ENCODE peak calls at places on chromosomes 13 and 19, in six cellular contexts. B is ovary, R is thyroid gland, V is gastrocnemius medialis, A is body of pancreas, F is transverse colon. O is an unnamed sample. For H3K9me3, the result is how much of the 10 kb centered on the place peaks cover.

GRCh38 chr13:113413898-113414282 is 39.4 kb downstream of the ADPRHL1 start:
- DNase-seq in R (no peak), F (peak), B (no peak), A (no peak), V (peak), O (no peak)

GRCh38 chr13:102344410-102344809 is 57.4 kb downstream of the FGF14 start:
- DNase-seq in A (no peak), V (no peak), R (no peak), F (no peak), B (no peak), O (no peak)

GRCh38 chr19:48833977-48834376 is 2.3 kb downstream of the HSD17B14 start:
- DNase-seq in R (no peak), F (no peak), V (no peak), B (no peak), A (no peak), O (no peak)

GRCh38 chr13:111853766-111854165 is 213.2 kb upstream of the SOX1 start:
- DNase-seq in A (no peak), R (peak), F (no peak), B (no peak), V (no peak), O (no peak)

GRCh38 chr19:10773969-10774368 is 56.1 kb downstream of the DNM2 start:
- DNase-seq in A (no peak), V (no peak), F (no peak), R (no peak), B (no peak), O (no peak)

GRCh38 chr13:32426191-32426980 is 1.5 kb downstream of the N4BP2L1 start:
- DNase-seq in F (peak), R (no peak), B (no peak), A (no peak), V (no peak), O (no peak)

GRCh38 chr13:34863360-34864135 is 78.5 kb upstream of the NBEA start:
- DNase-seq in B (no peak), V (no peak), A (no peak), R (no peak), F (no peak), O (no peak)

GRCh38 chr19:43313711-43314495 is 39.6 kb upstream of the CD177 start:
- DNase-seq in B (no peak), F (no peak), A (no peak), R (no peak), V (no peak), O (no peak)

GRCh38 chr19:17931532-17932191 is 1.2 kb upstream of the CCDC124 start:
- DNase-seq in A (no peak), B (no peak), F (no peak), V (no peak), R (peak), O (no peak)

GRCh38 chr13:30898070-30898469 is 8.0 kb upstream of the MEDAG start:
- DNase-seq in A (no peak), B (no peak), F (no peak), R (no peak), V (no peak), O (no peak)

GRCh38 chr19:29851769-29852521 is 40.2 kb downstream of the CCNE1 start:
- DNase-seq in R (no peak), V (no peak), F (no peak), B (no peak), A (no peak), O (no peak)

GRCh38 chr13:113451951-113452421 is 1.3 kb downstream of the ADPRHL1 start:
- DNase-seq in A (no peak), B (no peak), R (no peak), V (peak), F (no peak), O (no peak)

GRCh38 chr13:31090921-31091624 is 70.6 kb downstream of the HSPH1 start:
- DNase-seq in A (peak), R (peak), F (no peak), V (no peak), B (no peak), O (peak)

GRCh38 chr13:32045963-32046785 is 14.6 kb downstream of the FRY start:
- DNase-seq in B (no peak), R (peak), A (no peak), F (no peak), V (no peak), O (no peak)

GRCh38 chr19:30162718-30163117 is 209.5 kb upstream of the ZNF536 start:
- DNase-seq in V (no peak), B (no peak), A (no peak), F (no peak), R (no peak), O (peak)

GRCh38 chr13:89383891-89384290 is 1712.7 kb downstream of the SLITRK5 start:
- DNase-seq in V (no peak), A (no peak), R (no peak), F (no peak), B (no peak), O (no peak)

GRCh38 chr19:6047741-6048231 is 62.5 kb downstream of the RFX2 start:
- DNase-seq in B (no peak), A (peak), V (no peak), F (no peak), R (peak), O (peak)

GRCh38 chr13:113029487-113030258 is 60.7 kb downstream of the MCF2L start:
- DNase-seq in V (no peak), R (peak), F (peak), A (peak), B (peak), O (no peak)

GRCh38 chr13:113996912-113997745 is 23.3 kb upstream of the C13orf46 start:
- DNase-seq in R (peak), A (no peak), V (no peak), B (no peak), F (no peak), O (no peak)

GRCh38 chr13:33349996-33350826 is 64.7 kb upstream of the STARD13 start:
- DNase-seq in R (peak), V (peak), F (peak), A (peak), B (peak), O (no peak)

GRCh38 chr19:53704011-53704410 is 72.2 kb downstream of the DPRX start:
- DNase-seq in V (no peak), F (no peak), A (no peak), B (no peak), R (no peak), O (no peak)

GRCh38 chr13:27133889-27134288 is 37.7 kb downstream of the USP12 start:
- DNase-seq in R (no peak), A (no peak), V (no peak), B (no peak), F (no peak), O (no peak)

GRCh38 chr13:77316430-77316829 is 10.5 kb downstream of the MYCBP2 start:
- DNase-seq in F (no peak), R (no peak), V (no peak), B (no peak), A (no peak), O (no peak)

GRCh38 chr13:23025848-23026608 is 154.8 kb upstream of the SGCG start:
- DNase-seq in F (no peak), A (no peak), R (no peak), B (no peak), V (no peak), O (no peak)

GRCh38 chr13:39144941-39145533 is 106.8 kb downstream of the NHLRC3 start:
- DNase-seq in V (peak), A (peak), B (peak), R (peak), F (peak), O (no peak)

GRCh38 chr13:29497137-29497654 is 98.3 kb downstream of the SLC7A1 start:
- DNase-seq in V (peak), R (no peak), A (peak), F (peak), B (peak), O (no peak)

GRCh38 chr19:31389874-31390273 is 40.6 kb upstream of the TSHZ3 start:
- DNase-seq in R (no peak), V (no peak), F (no peak), A (no peak), B (no peak), O (no peak)

GRCh38 chr13:86882835-86883234 is 788.3 kb upstream of the SLITRK5 start:
- DNase-seq in B (no peak), A (no peak), V (no peak), F (no peak), R (no peak), O (no peak)

GRCh38 chr13:28177327-28177726 is 39.0 kb downstream of the PAN3 start:
- DNase-seq in B (no peak), F (no peak), R (no peak), V (no peak), A (no peak), O (no peak)

GRCh38 chr13:89066868-89067466 is 1395.8 kb downstream of the SLITRK5 start:
- DNase-seq in F (peak), R (no peak), B (no peak), A (peak), V (no peak), O (no peak)

GRCh38 chr13:33999830-34000605 is 182.1 kb downstream of the RFC3 start:
- DNase-seq in F (no peak), V (no peak), B (no peak), R (peak), A (no peak), O (no peak)

GRCh38 chr13:83753912-83754624 is 128.2 kb downstream of the SLITRK1 start:
- DNase-seq in A (no peak), V (no peak), F (no peak), B (no peak), R (no peak), O (no peak)

GRCh38 chr13:47841131-47841530 is 159.9 kb downstream of the SUCLA2 start:
- DNase-seq in A (no peak), V (no peak), B (no peak), R (no peak), F (no peak), O (no peak)

GRCh38 chr13:82447452-82448030 is 1434.7 kb downstream of the SLITRK1 start:
- DNase-seq in R (no peak), B (no peak), A (no peak), F (no peak), V (no peak), O (no peak)
- TF ChIP-seq CTCF in R (no peak), B (no peak), A (no peak), F (no peak), V (no peak), O (no peak)

GRCh38 chr19:57572415-57572947 is 6.2 kb downstream of the ZNF416 start:
- DNase-seq in V (no peak), A (no peak), B (no peak), F (no peak), R (no peak), O (no peak)
- H3K9me3 ChIP-seq in V (half or more), A (under half), B (half or more), F (half or more), R (under half), O (half or more)

DNA sequence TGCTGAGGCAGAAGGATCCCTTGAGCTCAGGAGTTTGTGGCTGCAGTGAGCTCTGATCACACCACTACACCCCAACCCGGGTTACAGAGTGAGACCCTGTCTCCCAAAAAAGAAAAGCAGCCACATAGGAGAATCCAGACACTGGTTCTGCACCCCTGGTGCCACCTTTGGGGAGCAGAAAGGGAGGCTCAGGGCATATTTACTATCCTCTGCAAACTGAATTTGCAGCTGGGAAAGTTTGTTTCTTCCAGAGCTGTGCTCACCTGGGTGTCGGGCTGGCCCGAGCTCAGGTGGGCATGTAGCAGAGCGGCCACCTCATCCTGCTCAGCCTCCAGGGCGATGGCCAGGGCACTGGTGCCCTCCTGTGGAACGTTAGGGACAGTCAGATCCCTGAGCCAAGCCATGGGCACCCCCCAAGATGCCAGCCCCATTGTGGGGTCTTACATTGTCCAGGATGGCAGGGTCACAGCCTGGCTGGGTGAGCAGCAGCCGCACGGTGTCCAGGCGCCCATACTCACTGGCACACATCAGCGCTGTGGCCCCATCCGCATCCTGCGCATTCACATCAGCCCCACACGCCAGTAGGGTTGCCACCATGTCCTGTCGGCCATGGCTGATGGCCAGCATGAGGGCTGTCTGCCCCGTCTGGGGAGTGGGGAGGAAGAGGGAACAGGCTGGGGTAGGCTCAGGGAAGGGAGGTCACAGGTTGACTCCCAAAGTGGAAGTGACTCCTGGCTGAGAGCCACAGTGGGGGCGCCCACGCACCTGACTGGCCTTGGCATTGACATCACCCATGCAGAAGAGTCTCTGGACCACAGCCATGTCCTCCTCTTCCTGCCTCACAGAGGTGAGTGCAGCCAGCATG is 3.1 kb downstream of the RPS28 start:
- DNase-seq in B (peak), F (no peak), V (no peak), A (peak), R (peak), O (no peak)
- TF ChIP-seq POLR2A in B (no peak), F (no peak), V (no peak), A (peak), R (no peak), O (no peak)

GRCh38 chr13:50387124-50387581 is 371.9 kb downstream of the KCNRG start:
- DNase-seq in B (peak), V (peak), F (peak), R (peak), A (peak), O (no peak)
- TF ChIP-seq CTCF in B (no peak), V (no peak), F (peak), R (no peak), A (no peak), O (no peak)

DNA sequence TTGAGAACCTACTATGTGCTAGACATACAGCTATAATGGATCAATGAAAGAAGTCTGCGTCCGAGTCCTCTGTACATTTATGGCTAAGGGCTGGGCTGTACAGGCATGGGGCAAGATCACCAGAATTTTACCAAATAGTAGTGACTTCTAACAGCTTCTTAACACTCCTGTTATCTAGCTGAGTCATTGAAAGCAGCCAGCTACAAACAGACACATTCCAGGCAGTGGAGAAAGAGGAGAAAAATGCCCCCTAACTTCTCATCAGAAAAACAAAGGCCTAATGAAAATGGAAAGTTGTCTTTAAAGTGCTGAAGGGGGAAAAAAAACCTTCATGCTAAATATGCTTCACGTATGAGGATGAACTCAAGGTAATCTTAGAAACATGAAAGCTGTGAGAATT is 14.3 kb upstream of the ZNF667 start:
- DNase-seq in R (no peak), B (no peak), A (no peak), F (no peak), V (no peak), O (no peak)
- H3K9me3 ChIP-seq in R (under half), B (under half), A (under half), F (under half), V (under half), O (half or more)

DNA sequence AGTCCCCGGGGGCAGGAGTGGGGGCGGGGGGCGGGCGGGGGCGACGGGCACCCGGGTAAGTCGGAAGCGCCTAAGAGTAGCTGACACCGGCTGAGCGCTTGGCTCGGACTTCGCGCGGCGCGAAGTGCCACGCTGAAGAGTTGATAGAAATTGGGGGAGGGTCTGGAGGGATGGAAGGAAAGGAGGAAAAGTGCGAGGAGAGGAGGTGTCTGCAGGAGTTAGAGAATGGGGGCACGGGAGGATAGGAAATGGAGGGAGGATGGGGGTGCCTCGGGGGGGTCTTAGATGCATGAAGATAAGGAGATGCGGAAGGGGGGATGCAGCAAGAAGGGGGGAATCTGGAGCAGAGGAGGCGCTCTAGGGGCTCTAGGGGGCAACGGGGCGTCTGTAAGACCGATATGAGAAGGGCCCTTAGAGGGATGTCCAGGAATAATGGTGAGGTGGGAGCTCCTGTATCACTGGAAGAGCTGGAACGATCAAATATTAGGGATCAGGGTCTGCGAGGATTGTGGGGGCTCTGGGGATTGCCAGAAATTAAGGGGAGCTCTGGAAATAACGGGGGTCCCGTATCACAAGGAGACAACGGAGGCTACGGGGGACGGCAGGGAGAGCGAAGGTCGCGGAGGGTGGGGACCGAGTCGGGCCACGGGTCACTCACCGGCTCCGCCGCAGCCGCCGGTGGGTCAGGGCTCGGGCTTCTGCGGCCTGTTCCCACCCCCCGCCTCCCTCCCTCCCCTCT is at the start of gene MYPOP:
- DNase-seq in B (no peak), F (no peak), A (no peak), V (no peak), R (peak), O (no peak)
- TF ChIP-seq POLR2A in B (no peak), F (peak), A (peak), V (no peak), R (no peak), O (no peak)

DNA sequence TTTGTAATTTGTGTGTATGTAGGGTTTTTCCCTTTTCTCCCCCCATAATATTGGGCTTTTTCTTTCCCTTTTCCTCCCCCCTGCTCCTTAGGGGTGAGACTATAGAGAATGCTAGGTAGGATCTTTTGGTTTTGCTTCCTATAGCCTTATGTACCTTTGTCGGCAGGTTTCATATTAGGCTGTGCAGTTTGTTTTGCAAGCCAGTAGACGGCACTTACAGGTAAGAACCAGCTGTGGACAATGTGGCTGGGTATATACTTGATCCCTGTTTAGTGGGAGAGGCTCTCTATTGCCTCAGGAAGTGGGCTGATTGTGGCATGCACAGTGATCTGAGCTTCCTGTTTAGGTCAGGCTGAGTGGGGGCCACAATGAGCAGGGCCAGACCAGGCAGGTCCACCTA is 359.2 kb upstream of the OBI1 start:
- DNase-seq in F (no peak), R (no peak), V (no peak), A (no peak), B (no peak), O (no peak)
- TF ChIP-seq CTCF in F (no peak), R (no peak), V (no peak), A (no peak), B (no peak), O (no peak)